ENCODE peak calls at places on chromosomes 13 and 19, in seven cellular contexts. One of them, this sample, is unnamed.

GRCh38 chr13:51955281-51955771 is 55.9 kb downstream of the ATP7B start:
- DNase-seq in fibroblast of pulmonary artery: no peak
- DNase-seq in AG10803: no peak
- DNase-seq in tibial artery: no peak
- DNase-seq in small intestine: peak; percentile 92
- DNase-seq in colonic mucosa: peak; percentile 69
- DNase-seq in PC-3: peak; percentile 39
- DNase-seq in this sample: no peak

GRCh38 chr19:47179643-47180310 is 49.1 kb downstream of the SAE1 start:
- DNase-seq in fibroblast of pulmonary artery: no peak
- DNase-seq in AG10803: no peak
- DNase-seq in tibial artery: no peak
- DNase-seq in small intestine: no peak
- DNase-seq in colonic mucosa: no peak
- DNase-seq in PC-3: no peak
- DNase-seq in this sample: no peak

GRCh38 chr13:50893211-50893852 is 16.3 kb upstream of the RNASEH2B start:
- DNase-seq in fibroblast of pulmonary artery: no peak
- DNase-seq in AG10803: peak; percentile 52
- DNase-seq in tibial artery: no peak
- DNase-seq in small intestine: peak; percentile 33
- DNase-seq in colonic mucosa: no peak
- DNase-seq in PC-3: no peak
- DNase-seq in this sample: no peak

GRCh38 chr19:33435706-33436359 is 62.3 kb downstream of the CEBPG start:
- DNase-seq in fibroblast of pulmonary artery: no peak
- DNase-seq in AG10803: no peak
- DNase-seq in tibial artery: no peak
- DNase-seq in small intestine: no peak
- DNase-seq in colonic mucosa: no peak
- DNase-seq in PC-3: no peak
- DNase-seq in this sample: no peak

GRCh38 chr19:21362291-21362690 is 3.5 kb downstream of the ZNF738 start:
- DNase-seq in fibroblast of pulmonary artery: no peak
- DNase-seq in AG10803: no peak
- DNase-seq in tibial artery: no peak
- DNase-seq in small intestine: no peak
- DNase-seq in colonic mucosa: no peak
- DNase-seq in PC-3: no peak
- DNase-seq in this sample: no peak

GRCh38 chr13:113342820-113343691 is 20.9 kb downstream of the GRTP1 start:
- DNase-seq in fibroblast of pulmonary artery: no peak
- DNase-seq in AG10803: no peak
- DNase-seq in tibial artery: no peak
- DNase-seq in small intestine: no peak
- DNase-seq in colonic mucosa: no peak
- DNase-seq in PC-3: no peak
- DNase-seq in this sample: no peak

GRCh38 chr13:33194820-33195692 is 90.5 kb downstream of the STARD13 start:
- DNase-seq in fibroblast of pulmonary artery: peak; percentile 96
- DNase-seq in AG10803: peak; percentile 82
- DNase-seq in tibial artery: no peak
- DNase-seq in small intestine: no peak
- DNase-seq in colonic mucosa: no peak
- DNase-seq in PC-3: peak; percentile 54
- DNase-seq in this sample: no peak

GRCh38 chr19:46386996-46387712 is 26.2 kb downstream of the CCDC8 start:
- DNase-seq in fibroblast of pulmonary artery: no peak
- DNase-seq in AG10803: no peak
- DNase-seq in tibial artery: no peak
- DNase-seq in small intestine: no peak
- DNase-seq in colonic mucosa: no peak
- DNase-seq in PC-3: no peak
- DNase-seq in this sample: no peak

GRCh38 chr13:23960566-23961156 is 63.4 kb upstream of the C1QTNF9B start:
- DNase-seq in fibroblast of pulmonary artery: peak; percentile 66
- DNase-seq in AG10803: peak; percentile 43
- DNase-seq in tibial artery: no peak
- DNase-seq in small intestine: peak; percentile 56
- DNase-seq in colonic mucosa: no peak
- DNase-seq in PC-3: peak; percentile 73
- DNase-seq in this sample: peak; percentile 21

GRCh38 chr19:19627716-19628498 is at the start of gene LPAR2:
- DNase-seq in fibroblast of pulmonary artery: no peak
- DNase-seq in AG10803: no peak
- DNase-seq in tibial artery: no peak
- DNase-seq in small intestine: peak; percentile 71
- DNase-seq in colonic mucosa: peak; percentile 76
- DNase-seq in PC-3: peak; percentile 70
- DNase-seq in this sample: peak; percentile 34

GRCh38 chr19:38853214-38853613 is 3.4 kb upstream of the HNRNPL start:
- DNase-seq in fibroblast of pulmonary artery: no peak
- DNase-seq in AG10803: no peak
- DNase-seq in tibial artery: no peak
- DNase-seq in small intestine: no peak
- DNase-seq in colonic mucosa: no peak
- DNase-seq in PC-3: no peak
- DNase-seq in this sample: no peak
- H3K4me3 ChIP-seq in fibroblast of pulmonary artery: peak overlapping the region; percentile 84
- H3K4me3 ChIP-seq in AG10803: peak overlapping the region; percentile 84
- H3K4me3 ChIP-seq in tibial artery: peak overlapping the region; percentile 58
- H3K4me3 ChIP-seq in small intestine: no peak overlapping the region
- H3K4me3 ChIP-seq in colonic mucosa: no peak overlapping the region
- H3K4me3 ChIP-seq in PC-3: peak overlapping the region; percentile 83
- H3K4me3 ChIP-seq in this sample: peak overlapping the region; percentile 65

GRCh38 chr19:35629332-35629633 is 447 bp downstream of the RBM42 start:
- DNase-seq in fibroblast of pulmonary artery: no peak
- DNase-seq in AG10803: no peak
- DNase-seq in tibial artery: no peak
- DNase-seq in small intestine: no peak
- DNase-seq in colonic mucosa: no peak
- DNase-seq in PC-3: no peak
- DNase-seq in this sample: no peak
- H3K4me3 ChIP-seq in fibroblast of pulmonary artery: peak overlapping the region; percentile 97
- H3K4me3 ChIP-seq in AG10803: peak overlapping the region; percentile 98
- H3K4me3 ChIP-seq in tibial artery: peak overlapping the region; percentile 100
- H3K4me3 ChIP-seq in small intestine: peak overlapping the region; percentile 86
- H3K4me3 ChIP-seq in colonic mucosa: peak overlapping the region; percentile 98
- H3K4me3 ChIP-seq in PC-3: peak overlapping the region; percentile 98
- H3K4me3 ChIP-seq in this sample: peak overlapping the region; percentile 100

GRCh38 chr13:40102360-40102727 is 446.9 kb downstream of the COG6 start:
- DNase-seq in fibroblast of pulmonary artery: no peak
- DNase-seq in AG10803: no peak
- DNase-seq in tibial artery: no peak
- DNase-seq in small intestine: no peak
- DNase-seq in colonic mucosa: no peak
- DNase-seq in PC-3: no peak
- DNase-seq in this sample: no peak

GRCh38 chr13:40103864-40104263 is 448.4 kb downstream of the COG6 start:
- DNase-seq in fibroblast of pulmonary artery: no peak
- DNase-seq in AG10803: no peak
- DNase-seq in tibial artery: no peak
- DNase-seq in small intestine: no peak
- DNase-seq in colonic mucosa: no peak
- DNase-seq in PC-3: peak; percentile 47
- DNase-seq in this sample: no peak

GRCh38 chr13:40101708-40102359 is 446.4 kb downstream of the COG6 start:
- DNase-seq in fibroblast of pulmonary artery: no peak
- DNase-seq in AG10803: no peak
- DNase-seq in tibial artery: no peak
- DNase-seq in small intestine: no peak
- DNase-seq in colonic mucosa: no peak
- DNase-seq in PC-3: no peak
- DNase-seq in this sample: no peak

DNA sequence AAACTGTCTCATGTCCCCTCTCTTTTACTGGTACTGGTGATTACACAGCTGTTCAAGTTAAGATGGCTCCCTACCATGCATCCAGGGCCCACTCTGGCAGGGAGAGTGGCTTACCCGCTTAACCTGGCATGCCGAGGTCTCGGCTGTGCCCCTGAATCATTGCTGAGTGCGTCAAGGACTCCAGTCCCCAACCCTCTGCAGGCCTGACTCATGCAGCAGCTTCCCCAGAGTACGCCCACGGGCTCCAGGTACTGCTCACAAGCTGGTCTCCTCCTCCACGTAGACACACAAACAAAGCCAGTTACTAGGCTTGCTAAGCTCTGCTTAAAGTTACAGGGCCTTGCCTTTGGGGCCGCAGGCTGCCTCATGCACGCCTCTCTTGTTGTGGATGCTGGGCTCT is 447.4 kb downstream of the COG6 start:
- DNase-seq in fibroblast of pulmonary artery: peak; percentile 90
- DNase-seq in AG10803: peak; percentile 29
- DNase-seq in tibial artery: no peak
- DNase-seq in small intestine: no peak
- DNase-seq in colonic mucosa: no peak
- DNase-seq in PC-3: peak; percentile 82
- DNase-seq in this sample: no peak
- H3K4me3 ChIP-seq in fibroblast of pulmonary artery: no peak overlapping the region
- H3K4me3 ChIP-seq in AG10803: no peak overlapping the region
- H3K4me3 ChIP-seq in tibial artery: no peak overlapping the region
- H3K4me3 ChIP-seq in small intestine: no peak overlapping the region
- H3K4me3 ChIP-seq in colonic mucosa: no peak overlapping the region
- H3K4me3 ChIP-seq in PC-3: no peak overlapping the region
- H3K4me3 ChIP-seq in this sample: no peak overlapping the region

GRCh38 chr19:39415111-39416046 is 2.9 kb downstream of the PLEKHG2 start:
- DNase-seq in fibroblast of pulmonary artery: no peak
- DNase-seq in AG10803: no peak
- DNase-seq in tibial artery: peak; percentile 66
- DNase-seq in small intestine: no peak
- DNase-seq in colonic mucosa: peak; percentile 20
- DNase-seq in PC-3: no peak
- DNase-seq in this sample: no peak

GRCh38 chr19:39412867-39413268 is 399 bp downstream of the PLEKHG2 start:
- DNase-seq in fibroblast of pulmonary artery: no peak
- DNase-seq in AG10803: no peak
- DNase-seq in tibial artery: no peak
- DNase-seq in small intestine: peak; percentile 25
- DNase-seq in colonic mucosa: no peak
- DNase-seq in PC-3: no peak
- DNase-seq in this sample: no peak

GRCh38 chr19:39412100-39412866 is at the start of gene PLEKHG2:
- DNase-seq in fibroblast of pulmonary artery: peak; percentile 100
- DNase-seq in AG10803: peak; percentile 100
- DNase-seq in tibial artery: peak; percentile 99
- DNase-seq in small intestine: peak; percentile 99
- DNase-seq in colonic mucosa: peak; percentile 95
- DNase-seq in PC-3: peak; percentile 98
- DNase-seq in this sample: peak; percentile 98

GRCh38 chr19:39413269-39413902 is 917 bp downstream of the PLEKHG2 start:
- DNase-seq in fibroblast of pulmonary artery: peak; percentile 72
- DNase-seq in AG10803: peak; percentile 67
- DNase-seq in tibial artery: peak; percentile 92
- DNase-seq in small intestine: no peak
- DNase-seq in colonic mucosa: peak; percentile 56
- DNase-seq in PC-3: no peak
- DNase-seq in this sample: no peak

DNA sequence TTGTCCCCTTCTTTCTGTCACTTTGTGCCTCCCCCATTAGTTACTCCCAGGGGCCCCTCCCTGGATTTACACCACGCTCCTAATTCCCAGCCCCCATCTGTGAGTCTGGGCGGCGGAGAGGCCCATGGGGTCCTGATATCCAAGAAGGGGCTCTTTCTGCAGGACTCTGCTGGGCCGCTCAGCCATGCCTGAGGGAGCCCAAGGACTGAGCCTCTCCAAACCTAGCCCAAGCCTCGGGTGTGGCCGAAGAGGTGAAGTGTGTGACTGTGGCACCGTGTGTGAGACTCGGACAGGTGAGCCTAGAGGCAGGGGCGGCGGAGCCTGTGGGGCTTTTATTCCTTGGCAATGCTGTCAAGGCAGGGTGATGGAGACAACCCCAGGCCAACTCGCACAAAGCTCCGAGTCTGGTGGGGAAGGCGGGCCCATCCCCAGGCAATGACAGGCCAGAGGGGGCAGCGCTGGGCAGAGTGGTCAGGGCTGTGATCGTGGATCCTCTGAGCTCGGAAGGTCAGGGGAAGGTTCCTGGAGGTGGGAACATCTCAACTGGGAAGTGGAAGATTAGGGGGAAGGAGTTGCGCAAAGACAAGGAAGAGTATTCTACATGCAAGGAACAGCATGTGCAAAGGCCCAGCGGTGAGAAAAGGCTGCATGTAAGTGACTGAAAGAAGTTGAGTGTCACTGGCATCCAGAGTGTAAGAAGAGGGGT is 1.6 kb downstream of the PLEKHG2 start:
- DNase-seq in fibroblast of pulmonary artery: no peak
- DNase-seq in AG10803: peak; percentile 40
- DNase-seq in tibial artery: peak; percentile 78
- DNase-seq in small intestine: no peak
- DNase-seq in colonic mucosa: peak; percentile 43
- DNase-seq in PC-3: no peak
- DNase-seq in this sample: no peak
- H3K4me3 ChIP-seq in fibroblast of pulmonary artery: peak overlapping the region; percentile 97
- H3K4me3 ChIP-seq in AG10803: peak overlapping the region; percentile 87
- H3K4me3 ChIP-seq in tibial artery: peak overlapping the region; percentile 92
- H3K4me3 ChIP-seq in small intestine: peak overlapping the region; percentile 63
- H3K4me3 ChIP-seq in colonic mucosa: peak overlapping the region; percentile 59
- H3K4me3 ChIP-seq in PC-3: peak overlapping the region; percentile 93
- H3K4me3 ChIP-seq in this sample: no peak overlapping the region

GRCh38 chr19:11137542-11138384 is 17.8 kb downstream of the SPC24 start:
- DNase-seq in fibroblast of pulmonary artery: peak; percentile 91
- DNase-seq in AG10803: peak; percentile 91
- DNase-seq in tibial artery: peak; percentile 93
- DNase-seq in small intestine: peak; percentile 63
- DNase-seq in colonic mucosa: peak; percentile 80
- DNase-seq in PC-3: peak; percentile 99
- DNase-seq in this sample: no peak
- H3K4me3 ChIP-seq in fibroblast of pulmonary artery: peak overlapping the region; percentile 14
- H3K4me3 ChIP-seq in AG10803: peak overlapping the region; percentile 46
- H3K4me3 ChIP-seq in tibial artery: peak overlapping the region; percentile 45
- H3K4me3 ChIP-seq in small intestine: peak overlapping the region; percentile 45
- H3K4me3 ChIP-seq in colonic mucosa: peak overlapping the region; percentile 10
- H3K4me3 ChIP-seq in PC-3: peak overlapping the region; percentile 47
- H3K4me3 ChIP-seq in this sample: peak overlapping the region; percentile 29

DNA sequence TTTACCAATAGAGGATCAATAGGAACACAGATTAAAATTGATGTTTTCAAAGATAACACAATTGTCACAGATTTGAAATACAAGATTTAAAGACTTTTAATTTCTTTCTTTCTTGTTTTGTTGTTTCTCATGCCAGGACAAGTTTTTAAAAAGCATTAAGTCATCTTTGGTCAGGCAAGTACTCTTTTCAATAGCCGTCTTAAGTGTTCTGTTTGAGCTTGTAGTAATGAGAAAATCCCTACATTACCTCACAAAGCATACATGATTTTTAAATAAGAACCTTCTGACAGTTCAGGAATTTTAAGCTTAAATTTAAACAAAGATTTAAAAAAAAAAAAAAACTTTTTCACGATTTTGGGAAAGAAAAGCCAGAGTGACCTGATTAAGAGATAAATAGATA is 216.3 kb upstream of the PRR20A start:
- DNase-seq in fibroblast of pulmonary artery: no peak
- DNase-seq in AG10803: no peak
- DNase-seq in tibial artery: no peak
- DNase-seq in small intestine: no peak
- DNase-seq in colonic mucosa: no peak
- DNase-seq in PC-3: no peak
- DNase-seq in this sample: no peak
- H3K4me3 ChIP-seq in fibroblast of pulmonary artery: no peak overlapping the region
- H3K4me3 ChIP-seq in AG10803: no peak overlapping the region
- H3K4me3 ChIP-seq in tibial artery: no peak overlapping the region
- H3K4me3 ChIP-seq in small intestine: no peak overlapping the region
- H3K4me3 ChIP-seq in colonic mucosa: no peak overlapping the region
- H3K4me3 ChIP-seq in PC-3: no peak overlapping the region
- H3K4me3 ChIP-seq in this sample: no peak overlapping the region

GRCh38 chr19:58248886-58249285 is 20.2 kb downstream of the ZNF544 start:
- DNase-seq in fibroblast of pulmonary artery: no peak
- DNase-seq in AG10803: no peak
- DNase-seq in tibial artery: no peak
- DNase-seq in small intestine: no peak
- DNase-seq in colonic mucosa: no peak
- DNase-seq in PC-3: no peak
- DNase-seq in this sample: no peak
- H3K4me3 ChIP-seq in fibroblast of pulmonary artery: no peak overlapping the region
- H3K4me3 ChIP-seq in AG10803: no peak overlapping the region
- H3K4me3 ChIP-seq in tibial artery: no peak overlapping the region
- H3K4me3 ChIP-seq in small intestine: no peak overlapping the region
- H3K4me3 ChIP-seq in colonic mucosa: no peak overlapping the region
- H3K4me3 ChIP-seq in PC-3: no peak overlapping the region
- H3K4me3 ChIP-seq in this sample: no peak overlapping the region

This sample was measured in LNCaP clone FGC.